ENCODE peak calls at places on chromosomes 2 and 18, in eight cellular contexts. T, S, F, N, J, I, E and Q are unnamed samples.

GRCh38 chr2:69766014-69766413 is 24.1 kb downstream of the ANXA4 start:
- DNase-seq in T (no peak), S (no peak), F (no peak), N (no peak), J (no peak), I (no peak), E (no peak), Q (no peak)

GRCh38 chr2:98828793-98829371 is 98.0 kb upstream of the MGAT4A start:
- DNase-seq in T (no peak), S (no peak), F (no peak), N (no peak), J (no peak), I (no peak), E (no peak), Q (no peak)

GRCh38 chr18:33205777-33206176 is 234.7 kb downstream of the CCDC178 start:
- DNase-seq in T (no peak), S (no peak), F (no peak), N (no peak), J (no peak), I (no peak), E (no peak), Q (no peak)

GRCh38 chr18:23143871-23144270 is 8.6 kb downstream of the CABLES1 start:
- DNase-seq in T (no peak), S (no peak), F (no peak), N (no peak), J (no peak), I (no peak), E (peak; percentile 17), Q (no peak)

GRCh38 chr2:88530081-88530480 is 77.6 kb upstream of the FOXI3 start:
- DNase-seq in T (no peak), S (no peak), F (no peak), N (no peak), J (peak; percentile 28), I (no peak), E (no peak), Q (no peak)

GRCh38 chr2:106189764-106190468 is 4.2 kb downstream of the UXS1 start:
- DNase-seq in T (no peak), S (no peak), F (no peak), N (no peak), J (peak; percentile 87), I (no peak), E (peak; percentile 43), Q (no peak)

GRCh38 chr2:130963849-130964793 is 127.4 kb downstream of the ARHGEF4 start:
- DNase-seq in T (no peak), S (no peak), F (no peak), N (peak; percentile 24), J (peak; percentile 10), I (peak; percentile 51), E (no peak), Q (no peak)

GRCh38 chr18:24022141-24022540 is 7.6 kb downstream of the TTC39C start:
- DNase-seq in T (no peak), S (no peak), F (no peak), N (no peak), J (peak; percentile 70), I (no peak), E (peak; percentile 79), Q (no peak)

GRCh38 chr2:214497489-214497888 is 86.6 kb downstream of the VWC2L start:
- DNase-seq in T (no peak), S (no peak), F (no peak), N (no peak), J (no peak), I (no peak), E (no peak), Q (no peak)

GRCh38 chr2:39020383-39020782 is 100.5 kb downstream of the SOS1 start:
- DNase-seq in T (no peak), S (no peak), F (no peak), N (no peak), J (no peak), I (no peak), E (no peak), Q (no peak)

GRCh38 chr2:177396630-177397460 is 4.3 kb downstream of the AGPS start:
- DNase-seq in T (no peak), S (no peak), F (no peak), N (no peak), J (peak; percentile 77), I (no peak), E (peak; percentile 78), Q (no peak)

GRCh38 chr2:164992818-164993217 is 37.5 kb upstream of the SLC38A11 start:
- DNase-seq in T (no peak), S (no peak), F (peak; percentile 32), N (no peak), J (peak; percentile 90), I (peak; percentile 46), E (peak; percentile 86), Q (peak; percentile 84)

GRCh38 chr2:86570069-86570468 is 6.8 kb upstream of the CHMP3 start:
- DNase-seq in T (no peak), S (no peak), F (no peak), N (no peak), J (peak; percentile 11), I (no peak), E (no peak), Q (no peak)

GRCh38 chr18:49849331-49850217 is 36.2 kb upstream of the ACAA2 start:
- DNase-seq in T (no peak), S (no peak), F (no peak), N (peak; percentile 41), J (peak; percentile 93), I (peak; percentile 68), E (peak; percentile 92), Q (no peak)

GRCh38 chr2:235201796-235202195 is 250.0 kb downstream of the SH3BP4 start:
- DNase-seq in T (no peak), S (no peak), F (no peak), N (no peak), J (peak; percentile 6), I (no peak), E (no peak), Q (no peak)

GRCh38 chr2:130336877-130337734 is 5.6 kb upstream of the IMP4 start:
- DNase-seq in T (no peak), S (peak; percentile 64), F (peak; percentile 30), N (no peak), J (peak; percentile 71), I (peak; percentile 91), E (peak; percentile 84), Q (no peak)

GRCh38 chr2:23697676-23698075 is 229.2 kb downstream of the ATAD2B start:
- DNase-seq in T (no peak), S (no peak), F (no peak), N (no peak), J (peak; percentile 83), I (no peak), E (peak; percentile 14), Q (no peak)